ENCODE peak calls at places on chromosomes 4 and X, in eight cellular contexts. One of them, this sample, is unnamed.

GRCh38 chr4:88623097-88623496 is 30.8 kb downstream of the HERC3 start:
- DNase-seq in activated CD8-positive, alpha-beta T cell treated with anti-CD3 and anti-CD28 coated beads, Interleukin-2, amount 10 ng/mL, durations not matched to agents 7 days and 5 days: no peak
- DNase-seq in NCI-H1105 treated with DMSO at 0.1 percent for 48 hours: no peak
- DNase-seq in stimulated activated CD8-positive, alpha-beta memory T cell treated with anti-CD3 and anti-CD28 coated beads, Interleukin-4, amount 100 ng/mL, for 1 hour: no peak
- DNase-seq in GM04504: peak
- DNase-seq in NCI-H510A treated with DMSO at 0.1 percent for 48 hours: no peak
- DNase-seq in smooth muscle cell of the brain vasculature: no peak
- DNase-seq in NCI-H146: no peak
- DNase-seq in this sample: no peak

GRCh38 chrX:16826207-16826606 is 39.9 kb downstream of the TXLNG start:
- DNase-seq in activated CD8-positive, alpha-beta T cell treated with anti-CD3 and anti-CD28 coated beads, Interleukin-2, amount 10 ng/mL, durations not matched to agents 7 days and 5 days: peak
- DNase-seq in NCI-H510A treated with DMSO at 0.1 percent for 48 hours: peak
- DNase-seq in NCI-H1105 treated with DMSO at 0.1 percent for 48 hours: peak
- DNase-seq in stimulated activated CD8-positive, alpha-beta memory T cell treated with anti-CD3 and anti-CD28 coated beads, Interleukin-4, amount 100 ng/mL, for 1 hour: no peak
- DNase-seq in smooth muscle cell of the brain vasculature: no peak
- DNase-seq in NCI-H146: peak
- DNase-seq in GM04504: peak
- DNase-seq in this sample: peak

GRCh38 chr4:39548425-39549067 is 21.3 kb upstream of the UGDH start:
- DNase-seq in GM04504: no peak
- DNase-seq in activated CD8-positive, alpha-beta T cell treated with anti-CD3 and anti-CD28 coated beads, Interleukin-2, amount 10 ng/mL, durations not matched to agents 7 days and 5 days: no peak
- DNase-seq in NCI-H146: no peak
- DNase-seq in NCI-H1105 treated with DMSO at 0.1 percent for 48 hours: no peak
- DNase-seq in stimulated activated CD8-positive, alpha-beta memory T cell treated with anti-CD3 and anti-CD28 coated beads, Interleukin-4, amount 100 ng/mL, for 1 hour: no peak
- DNase-seq in smooth muscle cell of the brain vasculature: no peak
- DNase-seq in NCI-H510A treated with DMSO at 0.1 percent for 48 hours: no peak
- DNase-seq in this sample: no peak

GRCh38 chr4:134057356-134057755 is 144.2 kb downstream of the PABPC4L start:
- DNase-seq in NCI-H510A treated with DMSO at 0.1 percent for 48 hours: no peak
- DNase-seq in smooth muscle cell of the brain vasculature: no peak
- DNase-seq in NCI-H1105 treated with DMSO at 0.1 percent for 48 hours: no peak
- DNase-seq in stimulated activated CD8-positive, alpha-beta memory T cell treated with anti-CD3 and anti-CD28 coated beads, Interleukin-4, amount 100 ng/mL, for 1 hour: no peak
- DNase-seq in NCI-H146: no peak
- DNase-seq in GM04504: no peak
- DNase-seq in activated CD8-positive, alpha-beta T cell treated with anti-CD3 and anti-CD28 coated beads, Interleukin-2, amount 10 ng/mL, durations not matched to agents 7 days and 5 days: no peak
- DNase-seq in this sample: no peak

GRCh38 chr4:169621754-169622481 is 1.5 kb downstream of the CLCN3 start:
- DNase-seq in NCI-H510A treated with DMSO at 0.1 percent for 48 hours: no peak
- DNase-seq in NCI-H1105 treated with DMSO at 0.1 percent for 48 hours: peak
- DNase-seq in activated CD8-positive, alpha-beta T cell treated with anti-CD3 and anti-CD28 coated beads, Interleukin-2, amount 10 ng/mL, durations not matched to agents 7 days and 5 days: peak
- DNase-seq in stimulated activated CD8-positive, alpha-beta memory T cell treated with anti-CD3 and anti-CD28 coated beads, Interleukin-4, amount 100 ng/mL, for 1 hour: no peak
- DNase-seq in smooth muscle cell of the brain vasculature: no peak
- DNase-seq in GM04504: no peak
- DNase-seq in NCI-H146: peak
- DNase-seq in this sample: peak

GRCh38 chr4:138138774-138139173 is 103.4 kb downstream of the SLC7A11 start:
- DNase-seq in GM04504: no peak
- DNase-seq in NCI-H1105 treated with DMSO at 0.1 percent for 48 hours: no peak
- DNase-seq in stimulated activated CD8-positive, alpha-beta memory T cell treated with anti-CD3 and anti-CD28 coated beads, Interleukin-4, amount 100 ng/mL, for 1 hour: no peak
- DNase-seq in activated CD8-positive, alpha-beta T cell treated with anti-CD3 and anti-CD28 coated beads, Interleukin-2, amount 10 ng/mL, durations not matched to agents 7 days and 5 days: no peak
- DNase-seq in smooth muscle cell of the brain vasculature: no peak
- DNase-seq in NCI-H510A treated with DMSO at 0.1 percent for 48 hours: peak
- DNase-seq in NCI-H146: no peak
- DNase-seq in this sample: peak

GRCh38 chr4:79476196-79476595 is 68.2 kb upstream of the GK2 start:
- DNase-seq in smooth muscle cell of the brain vasculature: no peak
- DNase-seq in GM04504: no peak
- DNase-seq in stimulated activated CD8-positive, alpha-beta memory T cell treated with anti-CD3 and anti-CD28 coated beads, Interleukin-4, amount 100 ng/mL, for 1 hour: no peak
- DNase-seq in NCI-H146: no peak
- DNase-seq in NCI-H510A treated with DMSO at 0.1 percent for 48 hours: no peak
- DNase-seq in activated CD8-positive, alpha-beta T cell treated with anti-CD3 and anti-CD28 coated beads, Interleukin-2, amount 10 ng/mL, durations not matched to agents 7 days and 5 days: no peak
- DNase-seq in NCI-H1105 treated with DMSO at 0.1 percent for 48 hours: no peak
- DNase-seq in this sample: no peak

GRCh38 chr4:99848576-99848975 is 31.9 kb downstream of the DAPP1 start:
- DNase-seq in GM04504: no peak
- DNase-seq in stimulated activated CD8-positive, alpha-beta memory T cell treated with anti-CD3 and anti-CD28 coated beads, Interleukin-4, amount 100 ng/mL, for 1 hour: no peak
- DNase-seq in NCI-H1105 treated with DMSO at 0.1 percent for 48 hours: no peak
- DNase-seq in NCI-H510A treated with DMSO at 0.1 percent for 48 hours: no peak
- DNase-seq in activated CD8-positive, alpha-beta T cell treated with anti-CD3 and anti-CD28 coated beads, Interleukin-2, amount 10 ng/mL, durations not matched to agents 7 days and 5 days: no peak
- DNase-seq in NCI-H146: no peak
- DNase-seq in smooth muscle cell of the brain vasculature: no peak
- DNase-seq in this sample: no peak

GRCh38 chr4:112002301-112002700 is 143.0 kb upstream of the FAM241A start:
- DNase-seq in NCI-H1105 treated with DMSO at 0.1 percent for 48 hours: no peak
- DNase-seq in NCI-H146: no peak
- DNase-seq in activated CD8-positive, alpha-beta T cell treated with anti-CD3 and anti-CD28 coated beads, Interleukin-2, amount 10 ng/mL, durations not matched to agents 7 days and 5 days: no peak
- DNase-seq in smooth muscle cell of the brain vasculature: no peak
- DNase-seq in stimulated activated CD8-positive, alpha-beta memory T cell treated with anti-CD3 and anti-CD28 coated beads, Interleukin-4, amount 100 ng/mL, for 1 hour: no peak
- DNase-seq in GM04504: no peak
- DNase-seq in NCI-H510A treated with DMSO at 0.1 percent for 48 hours: no peak
- DNase-seq in this sample: peak

GRCh38 chr4:89708903-89709361 is 128.0 kb downstream of the SNCA start:
- DNase-seq in NCI-H1105 treated with DMSO at 0.1 percent for 48 hours: no peak
- DNase-seq in activated CD8-positive, alpha-beta T cell treated with anti-CD3 and anti-CD28 coated beads, Interleukin-2, amount 10 ng/mL, durations not matched to agents 7 days and 5 days: no peak
- DNase-seq in NCI-H146: no peak
- DNase-seq in GM04504: no peak
- DNase-seq in stimulated activated CD8-positive, alpha-beta memory T cell treated with anti-CD3 and anti-CD28 coated beads, Interleukin-4, amount 100 ng/mL, for 1 hour: no peak
- DNase-seq in smooth muscle cell of the brain vasculature: peak
- DNase-seq in NCI-H510A treated with DMSO at 0.1 percent for 48 hours: no peak
- DNase-seq in this sample: no peak

GRCh38 chrX:47523713-47524166 is 37.3 kb upstream of the ARAF start:
- DNase-seq in NCI-H146: no peak
- DNase-seq in NCI-H1105 treated with DMSO at 0.1 percent for 48 hours: no peak
- DNase-seq in activated CD8-positive, alpha-beta T cell treated with anti-CD3 and anti-CD28 coated beads, Interleukin-2, amount 10 ng/mL, durations not matched to agents 7 days and 5 days: no peak
- DNase-seq in NCI-H510A treated with DMSO at 0.1 percent for 48 hours: no peak
- DNase-seq in stimulated activated CD8-positive, alpha-beta memory T cell treated with anti-CD3 and anti-CD28 coated beads, Interleukin-4, amount 100 ng/mL, for 1 hour: no peak
- DNase-seq in GM04504: no peak
- DNase-seq in smooth muscle cell of the brain vasculature: no peak
- DNase-seq in this sample: no peak

GRCh38 chrX:118569676-118570075 is 74.1 kb downstream of the DOCK11 start:
- DNase-seq in stimulated activated CD8-positive, alpha-beta memory T cell treated with anti-CD3 and anti-CD28 coated beads, Interleukin-4, amount 100 ng/mL, for 1 hour: no peak
- DNase-seq in NCI-H1105 treated with DMSO at 0.1 percent for 48 hours: no peak
- DNase-seq in NCI-H146: no peak
- DNase-seq in smooth muscle cell of the brain vasculature: no peak
- DNase-seq in activated CD8-positive, alpha-beta T cell treated with anti-CD3 and anti-CD28 coated beads, Interleukin-2, amount 10 ng/mL, durations not matched to agents 7 days and 5 days: no peak
- DNase-seq in NCI-H510A treated with DMSO at 0.1 percent for 48 hours: no peak
- DNase-seq in GM04504: no peak
- DNase-seq in this sample: no peak

GRCh38 chr4:12902735-12903134 is 581.4 kb downstream of the RAB28 start:
- DNase-seq in activated CD8-positive, alpha-beta T cell treated with anti-CD3 and anti-CD28 coated beads, Interleukin-2, amount 10 ng/mL, durations not matched to agents 7 days and 5 days: no peak
- DNase-seq in NCI-H510A treated with DMSO at 0.1 percent for 48 hours: no peak
- DNase-seq in GM04504: no peak
- DNase-seq in NCI-H1105 treated with DMSO at 0.1 percent for 48 hours: no peak
- DNase-seq in NCI-H146: no peak
- DNase-seq in smooth muscle cell of the brain vasculature: no peak
- DNase-seq in stimulated activated CD8-positive, alpha-beta memory T cell treated with anti-CD3 and anti-CD28 coated beads, Interleukin-4, amount 100 ng/mL, for 1 hour: no peak
- DNase-seq in this sample: no peak

GRCh38 chrX:44765556-44765955 is 78.3 kb upstream of the DUSP21 start:
- DNase-seq in activated CD8-positive, alpha-beta T cell treated with anti-CD3 and anti-CD28 coated beads, Interleukin-2, amount 10 ng/mL, durations not matched to agents 7 days and 5 days: no peak
- DNase-seq in smooth muscle cell of the brain vasculature: peak
- DNase-seq in GM04504: no peak
- DNase-seq in NCI-H510A treated with DMSO at 0.1 percent for 48 hours: no peak
- DNase-seq in stimulated activated CD8-positive, alpha-beta memory T cell treated with anti-CD3 and anti-CD28 coated beads, Interleukin-4, amount 100 ng/mL, for 1 hour: no peak
- DNase-seq in NCI-H1105 treated with DMSO at 0.1 percent for 48 hours: no peak
- DNase-seq in NCI-H146: no peak
- DNase-seq in this sample: no peak

GRCh38 chrX:57929373-57929772 is 19.1 kb upstream of the ZXDA start:
- DNase-seq in NCI-H146: peak
- DNase-seq in stimulated activated CD8-positive, alpha-beta memory T cell treated with anti-CD3 and anti-CD28 coated beads, Interleukin-4, amount 100 ng/mL, for 1 hour: no peak
- DNase-seq in GM04504: no peak
- DNase-seq in NCI-H1105 treated with DMSO at 0.1 percent for 48 hours: peak
- DNase-seq in smooth muscle cell of the brain vasculature: no peak
- DNase-seq in activated CD8-positive, alpha-beta T cell treated with anti-CD3 and anti-CD28 coated beads, Interleukin-2, amount 10 ng/mL, durations not matched to agents 7 days and 5 days: no peak
- DNase-seq in NCI-H510A treated with DMSO at 0.1 percent for 48 hours: no peak
- DNase-seq in this sample: no peak

GRCh38 chr4:6206771-6207290 is 6.5 kb upstream of the JAKMIP1 start:
- DNase-seq in stimulated activated CD8-positive, alpha-beta memory T cell treated with anti-CD3 and anti-CD28 coated beads, Interleukin-4, amount 100 ng/mL, for 1 hour: no peak
- DNase-seq in smooth muscle cell of the brain vasculature: no peak
- DNase-seq in activated CD8-positive, alpha-beta T cell treated with anti-CD3 and anti-CD28 coated beads, Interleukin-2, amount 10 ng/mL, durations not matched to agents 7 days and 5 days: no peak
- DNase-seq in GM04504: no peak
- DNase-seq in NCI-H146: no peak
- DNase-seq in NCI-H1105 treated with DMSO at 0.1 percent for 48 hours: no peak
- DNase-seq in NCI-H510A treated with DMSO at 0.1 percent for 48 hours: no peak
- DNase-seq in this sample: no peak

GRCh38 chr4:155666701-155667537 is at the start of gene GUCY1A1:
- DNase-seq in GM04504: no peak
- DNase-seq in activated CD8-positive, alpha-beta T cell treated with anti-CD3 and anti-CD28 coated beads, Interleukin-2, amount 10 ng/mL, durations not matched to agents 7 days and 5 days: peak
- DNase-seq in stimulated activated CD8-positive, alpha-beta memory T cell treated with anti-CD3 and anti-CD28 coated beads, Interleukin-4, amount 100 ng/mL, for 1 hour: no peak
- DNase-seq in smooth muscle cell of the brain vasculature: no peak
- DNase-seq in NCI-H146: no peak
- DNase-seq in NCI-H510A treated with DMSO at 0.1 percent for 48 hours: peak
- DNase-seq in NCI-H1105 treated with DMSO at 0.1 percent for 48 hours: peak
- DNase-seq in this sample: peak